ENCODE peak calls at places on chromosomes 11 and 22, in five cellular contexts. O is neural progenitor cell, G is endothelial cell of umbilical vein, W is PC-3, E is fibroblast of lung. L is an unnamed sample.

GRCh38 chr11:69012092-69013008 is 696 bp downstream of the MRGPRF start:
- DNase-seq in E (peak), W (no peak), O (peak), G (no peak), L (no peak)

GRCh38 chr11:134792044-134792443 is 380.0 kb upstream of the B3GAT1 start:
- DNase-seq in G (no peak), W (peak), O (no peak), E (no peak), L (no peak)

GRCh38 chr11:112961751-112962747 is 829 bp downstream of the NCAM1 start:
- DNase-seq in O (peak), E (peak), W (no peak), G (peak), L (no peak)

GRCh38 chr22:17492247-17492646 is 71.1 kb upstream of the SLC25A18 start:
- DNase-seq in G (no peak), W (no peak), O (no peak), E (no peak), L (no peak)

GRCh38 chr11:68213555-68214172 is 568 bp upstream of the KMT5B start:
- DNase-seq in E (peak), O (peak), G (peak), W (peak), L (peak)

GRCh38 chr11:86469491-86470388 is 95.1 kb downstream of the CCDC81 start:
- DNase-seq in E (no peak), W (peak), O (no peak), G (no peak), L (no peak)

GRCh38 chr11:123413636-123414035 is 16.4 kb upstream of the GRAMD1B start:
- DNase-seq in O (no peak), E (no peak), G (no peak), W (no peak), L (no peak)

GRCh38 chr11:1017269-1018005 is 19.1 kb downstream of the MUC6 start:
- DNase-seq in W (peak), O (no peak), E (no peak), G (peak), L (peak)

GRCh38 chr11:122647728-122648127 is 7.8 kb upstream of the UBASH3B start:
- DNase-seq in O (no peak), E (no peak), W (no peak), G (no peak), L (no peak)

GRCh38 chr11:31655483-31655882 is 145.9 kb downstream of the ELP4 start:
- DNase-seq in O (peak), E (peak), W (peak), G (no peak), L (peak)

GRCh38 chr22:37226087-37226486 is 13.8 kb upstream of the SSTR3 start:
- DNase-seq in G (no peak), O (no peak), E (no peak), W (no peak), L (no peak)

GRCh38 chr11:108914211-108914610 is 249.3 kb downstream of the DDX10 start:
- DNase-seq in E (no peak), G (no peak), W (no peak), O (peak), L (no peak)

GRCh38 chr11:111954154-111954553 is 17.0 kb downstream of the DIXDC1 start:
- DNase-seq in O (no peak), G (no peak), W (no peak), E (no peak), L (no peak)

DNA sequence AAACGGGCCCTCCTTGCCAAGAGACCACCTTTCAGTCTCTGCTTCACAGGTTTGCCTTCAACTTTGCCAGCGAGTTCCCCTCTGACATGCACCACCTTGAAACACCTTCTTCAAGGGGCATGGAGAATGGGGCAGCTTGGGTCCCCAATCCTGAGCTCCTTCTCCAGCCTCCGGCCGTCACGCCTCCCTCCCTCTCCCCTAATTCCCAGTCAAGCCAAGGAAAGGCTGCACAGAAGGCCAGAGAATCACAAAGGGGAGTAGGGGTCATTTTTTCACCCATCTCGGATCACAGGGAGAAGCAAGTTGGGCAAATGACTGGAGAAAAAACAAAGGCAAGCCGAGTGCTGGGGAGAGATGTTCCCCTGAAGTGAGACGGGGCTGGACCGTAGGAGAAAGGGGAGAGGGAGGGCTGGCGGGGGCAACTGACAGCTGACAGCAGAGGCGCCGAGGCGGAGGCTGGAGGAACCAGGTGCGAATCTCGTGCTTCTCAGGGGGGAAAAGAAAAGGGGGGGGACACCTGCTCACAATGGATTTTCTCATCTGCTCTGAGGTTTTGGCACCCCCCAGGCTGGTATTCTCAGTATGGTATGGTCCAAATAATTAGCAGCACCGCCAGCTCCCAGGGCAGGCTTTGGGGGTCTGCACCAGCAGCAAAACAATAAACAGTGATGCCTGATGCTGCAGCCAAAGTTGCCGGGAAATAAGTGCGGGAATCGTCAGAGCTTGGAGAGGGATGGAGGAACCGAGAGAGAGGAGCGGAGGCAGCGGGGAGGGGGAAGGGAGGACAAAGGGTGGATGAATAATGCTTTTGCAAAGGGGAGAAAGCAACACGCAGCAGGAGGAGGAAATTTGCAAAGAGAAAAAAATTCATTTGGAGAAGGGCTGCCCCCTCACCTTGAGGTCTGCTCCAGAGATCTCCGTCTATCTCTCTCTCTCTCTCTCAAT is 649 bp downstream of the YPEL4 start:
- DNase-seq in W (no peak), E (no peak), O (peak), G (no peak), L (no peak)
- TF ChIP-seq EZH2 in W (no peak), E (no peak), O (no peak), G (peak), L (no peak)

GRCh38 chr22:20023214-20023613 is 2.3 kb downstream of the TANGO2 start:
- DNase-seq in O (no peak), G (no peak), E (no peak), W (no peak), L (no peak)
- H3K4me2 ChIP-seq in O (no peak), G (no peak), E (no peak), W (no peak), L (no peak)

GRCh38 chr11:120500414-120500936 is 11.1 kb upstream of the GRIK4 start:
- DNase-seq in E (peak), W (peak), G (peak), O (peak), L (no peak)
- H3K9ac ChIP-seq in E (no peak), W (no peak), G (no peak), O (no peak), L (no peak)

DNA sequence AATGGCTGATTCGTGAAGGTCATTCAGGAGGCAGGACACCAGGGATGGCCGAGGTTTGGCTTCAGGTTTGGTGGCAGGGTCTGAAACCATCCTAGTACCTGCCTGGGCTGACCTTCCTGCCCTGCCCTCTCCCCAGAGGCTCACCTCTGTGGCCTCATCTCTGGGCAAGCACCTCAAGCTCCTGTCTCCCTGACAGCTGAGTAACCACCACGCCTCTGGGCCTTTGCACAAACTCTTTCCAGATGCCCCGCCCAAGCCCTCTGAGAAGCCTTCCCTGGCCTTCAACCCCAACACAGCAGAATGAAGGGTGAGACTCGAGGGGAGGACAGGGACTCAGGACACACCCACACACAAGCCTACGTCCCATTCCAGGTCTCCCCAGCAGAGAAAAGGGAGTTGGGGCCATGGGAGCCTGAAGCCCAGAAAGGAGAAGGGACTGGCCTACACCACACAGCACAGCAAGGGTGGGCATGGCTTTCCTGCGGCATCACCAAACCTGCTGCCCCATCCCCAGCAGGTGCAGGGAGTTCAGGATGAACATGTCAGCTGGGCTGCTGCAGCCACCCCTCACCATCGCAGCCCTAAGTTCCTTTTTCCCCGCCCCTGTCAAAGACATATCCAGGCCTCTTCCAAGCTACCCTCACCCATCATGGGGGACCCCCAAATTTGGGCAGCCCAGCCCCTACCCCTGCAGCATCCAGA is 2.4 kb downstream of the SHISA8 start:
- DNase-seq in G (no peak), O (no peak), E (no peak), W (no peak), L (no peak)
- TF ChIP-seq EZH2 in G (peak), O (no peak), E (peak), W (no peak), L (no peak)

GRCh38 chr11:75431533-75432525 is 1.2 kb downstream of the KLHL35 start:
- DNase-seq in G (no peak), E (no peak), W (no peak), O (peak), L (peak)

GRCh38 chr11:75432911-75433321 is at the start of gene KLHL35:
- DNase-seq in G (no peak), E (no peak), O (peak), W (no peak), L (no peak)

GRCh38 chr11:75434886-75435570 is 2.0 kb upstream of the KLHL35 start:
- DNase-seq in O (no peak), W (no peak), E (no peak), G (no peak), L (no peak)

GRCh38 chr11:75434051-75434450 is 1.0 kb upstream of the KLHL35 start:
- DNase-seq in G (no peak), O (no peak), E (no peak), W (no peak), L (no peak)

GRCh38 chr11:75433443-75433842 is 440 bp upstream of the KLHL35 start:
- DNase-seq in E (no peak), G (no peak), O (no peak), W (no peak), L (no peak)
- H3K4me2 ChIP-seq in E (no peak), G (no peak), O (peak), W (no peak), L (no peak)

DNA sequence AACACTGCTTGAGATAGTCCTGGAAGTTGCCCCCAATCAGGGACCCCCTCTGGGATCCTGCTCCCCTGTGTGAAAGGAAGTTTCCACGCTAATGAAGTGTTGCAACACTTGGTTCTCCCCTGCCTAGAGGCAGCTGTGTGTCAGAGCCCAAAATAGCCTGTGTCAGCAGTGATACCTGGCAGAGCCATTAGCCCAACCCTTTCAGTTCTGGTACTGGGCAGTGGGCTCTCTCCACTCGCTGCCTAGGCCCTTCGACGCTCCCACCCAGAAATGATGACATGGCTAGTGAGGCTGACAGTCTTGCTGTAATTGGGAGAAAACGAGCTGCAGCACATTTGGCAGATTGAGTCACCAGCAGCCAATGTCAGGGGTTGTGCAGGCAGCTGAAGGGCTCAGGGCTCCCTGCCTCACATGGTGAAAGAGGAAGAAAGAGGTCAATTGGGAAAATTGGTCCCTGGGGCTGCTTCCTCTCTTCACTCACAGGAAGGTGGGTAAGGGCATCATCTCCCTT is 1.4 kb upstream of the NXF1 start:
- DNase-seq in W (no peak), E (peak), O (no peak), G (no peak), L (peak)
- H3K9ac ChIP-seq in W (no peak), E (no peak), O (no peak), G (no peak), L (no peak)

DNA sequence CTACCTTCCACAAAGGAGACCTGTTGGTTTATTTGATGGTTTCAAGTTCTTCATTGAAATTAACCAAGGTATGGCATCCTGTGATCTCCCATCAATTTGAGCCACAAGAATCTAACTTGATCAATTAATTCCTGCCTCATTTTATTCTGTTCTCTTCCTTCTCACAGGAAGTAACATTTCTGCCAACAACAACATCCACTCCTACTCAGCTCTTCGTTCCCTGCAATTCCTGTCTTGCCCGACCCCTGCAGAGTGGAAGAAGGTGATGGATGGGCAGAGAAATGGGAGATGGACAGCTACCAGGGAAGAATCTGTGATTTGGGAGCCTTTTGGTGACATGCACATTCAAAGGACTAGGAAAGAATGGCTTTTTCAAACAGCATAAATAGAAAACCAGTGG is 112.8 kb upstream of the SEZ6L start:
- DNase-seq in G (no peak), E (no peak), W (no peak), O (no peak), L (no peak)
- TF ChIP-seq EZH2 in G (no peak), E (no peak), W (no peak), O (no peak), L (no peak)

DNA sequence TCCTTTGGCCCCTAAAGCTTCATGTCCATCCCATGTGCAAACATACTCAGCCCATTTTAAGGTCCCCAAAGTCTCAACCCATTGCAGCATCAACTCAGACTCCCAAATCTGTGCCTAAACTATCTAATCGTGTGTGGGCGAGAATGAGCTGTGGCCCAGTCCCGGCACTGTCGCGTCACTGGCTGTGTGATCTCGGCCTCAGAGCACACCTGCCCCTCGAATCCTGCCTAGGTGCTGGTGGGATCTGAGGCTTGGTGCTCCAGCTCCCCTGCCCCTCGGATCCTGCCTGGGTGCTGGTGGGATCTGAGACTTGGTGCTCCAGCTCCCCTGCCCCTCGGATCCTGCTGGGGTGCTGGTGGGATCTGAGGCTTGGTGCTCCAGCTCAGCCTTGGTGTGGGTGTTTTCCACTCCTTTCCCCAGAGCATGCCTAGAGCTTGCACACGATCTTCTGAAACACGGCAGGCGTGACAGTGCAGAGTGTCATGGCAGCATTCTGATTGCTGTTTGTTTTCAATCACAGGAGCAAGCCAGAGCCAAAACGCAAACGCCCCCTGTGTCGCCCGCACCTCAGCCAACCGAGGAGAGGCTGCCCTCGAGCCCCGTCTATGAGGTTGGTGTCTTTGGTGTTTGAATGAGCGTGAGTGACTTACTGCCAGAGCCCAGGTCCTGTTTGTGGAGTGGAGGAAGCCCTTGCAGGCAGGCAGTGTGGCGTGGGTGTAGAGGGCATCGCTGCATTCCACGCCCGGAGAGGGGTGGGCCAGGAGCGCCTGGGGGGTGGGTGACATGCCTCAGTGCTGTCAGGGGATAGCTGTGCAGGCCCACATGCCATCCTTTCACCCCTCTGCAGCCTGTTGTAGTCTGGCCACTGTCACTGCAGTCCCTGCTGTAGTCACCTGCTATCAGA is 32.6 kb downstream of the CTTN start:
- DNase-seq in W (no peak), G (no peak), O (no peak), E (no peak), L (no peak)
- H3K4me2 ChIP-seq in W (no peak), G (no peak), O (no peak), E (no peak), L (no peak)

L was measured in mammary epithelial cell.